ENCODE peak calls at places on chromosomes 4 and X, in four cellular contexts. Q is IMR-90, N is mesenchymal stem cell, Y is neuronal stem cell. D is an unnamed sample.
A peak's percentile ranks its signal among the peaks of the same experiment; 100 is the strongest.

GRCh38 chr4:84474107-84474506 is 25.0 kb downstream of the NKX6-1 start:
- DNase-seq in Y (no peak), N (no peak), Q (no peak), D (no peak)

GRCh38 chrX:150569155-150569477 is 695 bp downstream of the MTM1 start:
- DNase-seq in Q (peak; percentile 43), N (no peak), Y (no peak), D (no peak)

GRCh38 chr4:183823394-183823793 is 81.7 kb upstream of the STOX2 start:
- DNase-seq in Y (no peak), N (peak; percentile 65), Q (peak; percentile 41), D (peak; percentile 59)

GRCh38 chrX:111181883-111182400 is 86.0 kb downstream of the PAK3 start:
- DNase-seq in N (no peak), Y (peak; percentile 43), Q (no peak), D (no peak)

GRCh38 chr4:182139481-182139880 is 103.7 kb upstream of the TENM3 start:
- DNase-seq in Y (no peak), N (no peak), Q (no peak), D (no peak)

GRCh38 chr4:72791054-72791453 is 222.0 kb upstream of the ADAMTS3 start:
- DNase-seq in Y (no peak), N (no peak), Q (no peak), D (peak; percentile 18)

GRCh38 chr4:158914178-158914577 is 145.4 kb downstream of the FNIP2 start:
- DNase-seq in Y (no peak), Q (peak; percentile 84), N (peak; percentile 60), D (no peak)

GRCh38 chr4:181566490-181566889 is 676.7 kb upstream of the TENM3 start:
- DNase-seq in N (peak; percentile 35), Q (peak; percentile 80), Y (no peak), D (no peak)

GRCh38 chr4:40629401-40630334 is at the start of gene RBM47:
- DNase-seq in N (peak; percentile 73), Y (peak; percentile 54), Q (peak; percentile 40), D (peak; percentile 92)

GRCh38 chrX:65407157-65407626 is 127.4 kb downstream of the LAS1L start:
- DNase-seq in N (no peak), Y (no peak), Q (no peak), D (peak; percentile 21)

GRCh38 chr4:124139044-124139443 is 573.5 kb downstream of the ANKRD50 start:
- DNase-seq in Q (no peak), N (no peak), Y (no peak), D (no peak)

GRCh38 chr4:124146071-124146470 is 566.5 kb downstream of the ANKRD50 start:
- DNase-seq in Q (no peak), Y (no peak), N (no peak), D (no peak)

GRCh38 chr4:124144302-124144701 is 568.2 kb downstream of the ANKRD50 start:
- DNase-seq in Q (no peak), N (no peak), Y (no peak), D (no peak)

GRCh38 chr4:124143632-124144031 is 568.9 kb downstream of the ANKRD50 start:
- DNase-seq in Y (no peak), Q (no peak), N (no peak), D (no peak)
- H2BK15ac ChIP-seq in Y (no peak overlapping the region), Q (no peak overlapping the region), N (no peak overlapping the region), D (no peak overlapping the region)

GRCh38 chr4:185086053-185086452 is 57.0 kb upstream of the SLC25A4 start:
- DNase-seq in Y (no peak), Q (no peak), N (no peak), D (peak; percentile 36)

GRCh38 chr4:185093573-185093972 is 49.5 kb upstream of the SLC25A4 start:
- DNase-seq in Y (no peak), N (no peak), Q (no peak), D (no peak)

GRCh38 chr4:185088899-185089298 is 54.2 kb upstream of the SLC25A4 start:
- DNase-seq in Q (no peak), Y (no peak), N (no peak), D (no peak)
- H2BK15ac ChIP-seq in Q (no peak overlapping the region), Y (no peak overlapping the region), N (no peak overlapping the region), D (no peak overlapping the region)

GRCh38 chr4:113292371-113293042 is 243.1 kb downstream of the ANK2 start:
- DNase-seq in N (peak; percentile 63), Q (peak; percentile 71), Y (peak; percentile 57), D (peak; percentile 72)
- H2BK15ac ChIP-seq in N (no peak overlapping the region), Q (no peak overlapping the region), Y (no peak overlapping the region), D (no peak overlapping the region)

DNA sequence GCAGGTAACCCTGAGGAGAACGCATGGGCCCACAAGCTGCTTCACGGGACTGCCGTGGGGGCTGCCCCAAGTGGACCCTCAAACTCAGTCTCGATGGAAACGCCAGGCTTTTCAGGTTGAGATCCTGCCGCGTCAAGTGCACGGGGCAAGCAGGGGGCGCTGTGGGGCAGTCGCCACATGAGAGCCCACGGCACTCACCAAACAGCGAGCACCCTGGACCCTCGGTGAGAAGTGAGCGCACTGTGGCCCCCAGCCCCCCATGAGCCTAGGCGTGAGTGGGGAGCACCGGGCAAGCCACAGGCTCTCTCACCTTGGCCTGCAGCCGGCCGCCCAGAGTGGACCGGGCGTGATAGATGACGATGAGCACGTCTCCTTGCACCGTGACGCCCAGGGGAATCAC is 50.9 kb upstream of the CPLX1 start:
- DNase-seq in Q (no peak), Y (no peak), N (no peak), D (peak; percentile 16)
- H2BK15ac ChIP-seq in Q (no peak overlapping the region), Y (no peak overlapping the region), N (no peak overlapping the region), D (no peak overlapping the region)

GRCh38 chrX:136910565-136911040 is 30.1 kb upstream of the RBMX start:
- DNase-seq in N (peak; percentile 3), Y (no peak), Q (peak; percentile 42), D (no peak)
- H2BK15ac ChIP-seq in N (no peak overlapping the region), Y (no peak overlapping the region), Q (no peak overlapping the region), D (no peak overlapping the region)

GRCh38 chr4:2068566-2068965 is 9.4 kb downstream of the NAT8L start:
- DNase-seq in Q (no peak), Y (no peak), N (no peak), D (no peak)
- H2BK15ac ChIP-seq in Q (no peak overlapping the region), Y (no peak overlapping the region), N (no peak overlapping the region), D (no peak overlapping the region)

GRCh38 chr4:8506006-8506372 is 65.4 kb downstream of the TRMT44 start:
- DNase-seq in Y (no peak), N (no peak), Q (no peak), D (no peak)
- H2BK15ac ChIP-seq in Y (no peak overlapping the region), N (no peak overlapping the region), Q (no peak overlapping the region), D (no peak overlapping the region)